ENCODE peak calls at places on chromosomes 12 and 14, in four cellular contexts. H is uterus; K is activated T-cell treated with anti-CD3 and anti-CD28 coated beads, Interleukin-2, amount 50 U/mL, for 1 hour; Q is NCI-H69. N is an unnamed sample.

GRCh38 chr12:27564612-27565213 is 40.7 kb downstream of the PPFIBP1 start:
- DNase-seq in H (no peak), K (no peak), Q (no peak), N (no peak)

GRCh38 chr12:52423035-52423434 is 11.1 kb downstream of the KRT75 start:
- DNase-seq in H (peak), K (no peak), Q (no peak), N (no peak)

GRCh38 chr12:108009442-108009841 is 119.6 kb upstream of the WSCD2 start:
- DNase-seq in H (no peak), K (no peak), Q (no peak), N (no peak)

GRCh38 chr14:104282332-104283196 is 144.2 kb downstream of the KIF26A start:
- DNase-seq in H (peak), K (no peak), Q (no peak), N (peak)

GRCh38 chr14:83827383-83827782 is 1702.6 kb upstream of the FLRT2 start:
- DNase-seq in H (no peak), K (no peak), Q (peak), N (no peak)

GRCh38 chr12:71183018-71183417 is 25.2 kb upstream of the TSPAN8 start:
- DNase-seq in H (no peak), K (no peak), Q (no peak), N (no peak)

GRCh38 chr12:51127050-51127729 is 43.8 kb upstream of the CSRNP2 start:
- DNase-seq in H (no peak), K (no peak), Q (no peak), N (no peak)

GRCh38 chr12:119613319-119613936 is 19.9 kb downstream of the TMEM233 start:
- DNase-seq in H (no peak), K (no peak), Q (peak), N (no peak)

GRCh38 chr12:51217133-51217967 is 512 bp downstream of the POU6F1 start:
- DNase-seq in H (peak), K (peak), Q (peak), N (peak)

GRCh38 chr14:101090976-101091375 is 187.5 kb upstream of the RTL1 start:
- DNase-seq in H (no peak), K (no peak), Q (no peak), N (no peak)

GRCh38 chr12:95742586-95742985 is 48.0 kb downstream of the NTN4 start:
- DNase-seq in H (no peak), K (no peak), Q (no peak), N (no peak)

GRCh38 chr14:54058501-54058900 is 101.9 kb upstream of the BMP4 start:
- DNase-seq in H (no peak), K (no peak), Q (peak), N (no peak)

GRCh38 chr14:18656627-18657026 is 55.7 kb downstream of the OR11H12 start:
- DNase-seq in H (no peak), K (no peak), Q (no peak), N (no peak)

GRCh38 chr14:100325231-100325632 is 2.1 kb downstream of the SLC25A47 start:
- DNase-seq in H (no peak), K (no peak), Q (no peak), N (no peak)

GRCh38 chr14:101541063-101541462 is 20.2 kb upstream of the DIO3 start:
- DNase-seq in H (no peak), K (no peak), Q (no peak), N (no peak)

GRCh38 chr14:91252901-91253794 is 8.6 kb upstream of the GPR68 start:
- DNase-seq in H (peak), K (peak), Q (peak), N (no peak)

GRCh38 chr12:109531411-109531810 is 41.9 kb downstream of the MMAB start:
- DNase-seq in H (no peak), K (no peak), Q (no peak), N (no peak)

GRCh38 chr12:48105321-48105866 is 485 bp downstream of the SENP1 start:
- DNase-seq in H (no peak), K (peak), Q (peak), N (no peak)

GRCh38 chr14:104143071-104143470 is 4.7 kb downstream of the KIF26A start:
- DNase-seq in H (no peak), K (no peak), Q (no peak), N (peak)

GRCh38 chr14:77307099-77307496 is 13.6 kb downstream of the POMT2 start:
- DNase-seq in H (no peak), K (no peak), Q (peak), N (no peak)

GRCh38 chr12:115599251-115599811 is 678.2 kb downstream of the MED13L start:
- DNase-seq in H (no peak), K (no peak), Q (peak), N (no peak)

GRCh38 chr12:1840561-1840960 is 20.2 kb downstream of the LRTM2 start:
- DNase-seq in H (no peak), K (no peak), Q (no peak), N (peak)

GRCh38 chr12:39239484-39240143 is 203.3 kb downstream of the KIF21A start:
- DNase-seq in H (no peak), K (no peak), Q (no peak), N (no peak)

GRCh38 chr12:88530868-88531267 is 49.4 kb downstream of the KITLG start:
- DNase-seq in H (no peak), K (no peak), Q (no peak), N (no peak)